ENCODE peak calls at places on chromosomes 5 and 9, in seven cellular contexts. One of them, this sample, is unnamed.
A peak's percentile ranks its signal among the peaks of the same experiment; 100 is the strongest.

GRCh38 chr5:125612356-125613149 is 810.7 kb upstream of the GRAMD2B start:
- DNase-seq in nephron progenitor cell: peak; percentile 10
- DNase-seq in A549: no peak
- DNase-seq in transverse colon: no peak
- DNase-seq in fibroblast of pulmonary artery: no peak
- DNase-seq in heart right ventricle: no peak
- DNase-seq in HCT116: no peak
- DNase-seq in this sample: no peak

GRCh38 chr5:142120247-142120935 is 11.8 kb downstream of the NDFIP1 start:
- DNase-seq in nephron progenitor cell: no peak
- DNase-seq in fibroblast of pulmonary artery: no peak
- DNase-seq in transverse colon: no peak
- DNase-seq in A549: no peak
- DNase-seq in heart right ventricle: no peak
- DNase-seq in HCT116: no peak
- DNase-seq in this sample: no peak

GRCh38 chr9:126932871-126933321 is 18.3 kb downstream of the RALGPS1 start:
- DNase-seq in HCT116: no peak
- DNase-seq in transverse colon: no peak
- DNase-seq in heart right ventricle: no peak
- DNase-seq in fibroblast of pulmonary artery: no peak
- DNase-seq in A549: no peak
- DNase-seq in nephron progenitor cell: no peak
- DNase-seq in this sample: no peak

GRCh38 chr5:125926172-125926571 is 497.0 kb upstream of the GRAMD2B start:
- DNase-seq in nephron progenitor cell: no peak
- DNase-seq in A549: no peak
- DNase-seq in transverse colon: no peak
- DNase-seq in fibroblast of pulmonary artery: no peak
- DNase-seq in HCT116: no peak
- DNase-seq in heart right ventricle: no peak
- DNase-seq in this sample: no peak

GRCh38 chr5:135578305-135578684 is 496 bp downstream of the CXCL14 start:
- DNase-seq in heart right ventricle: no peak
- DNase-seq in transverse colon: no peak
- DNase-seq in nephron progenitor cell: no peak
- DNase-seq in A549: no peak
- DNase-seq in fibroblast of pulmonary artery: no peak
- DNase-seq in HCT116: no peak
- DNase-seq in this sample: no peak

GRCh38 chr9:92611621-92612275 is 58.2 kb downstream of the IPPK start:
- DNase-seq in A549: no peak
- DNase-seq in transverse colon: no peak
- DNase-seq in heart right ventricle: no peak
- DNase-seq in nephron progenitor cell: no peak
- DNase-seq in fibroblast of pulmonary artery: no peak
- DNase-seq in HCT116: no peak
- DNase-seq in this sample: no peak

GRCh38 chr5:56909294-56910122 is at the start of gene SETD9:
- DNase-seq in heart right ventricle: peak; percentile 98
- DNase-seq in A549: peak; percentile 97
- DNase-seq in HCT116: peak; percentile 88
- DNase-seq in transverse colon: peak; percentile 99
- DNase-seq in fibroblast of pulmonary artery: peak; percentile 98
- DNase-seq in nephron progenitor cell: peak; percentile 99
- DNase-seq in this sample: peak; percentile 97

GRCh38 chr5:140011297-140011802 is 31.7 kb downstream of the NRG2 start:
- DNase-seq in heart right ventricle: peak; percentile 63
- DNase-seq in HCT116: no peak
- DNase-seq in transverse colon: no peak
- DNase-seq in fibroblast of pulmonary artery: peak; percentile 2
- DNase-seq in nephron progenitor cell: no peak
- DNase-seq in A549: peak; percentile 28
- DNase-seq in this sample: no peak

GRCh38 chr9:94806307-94806893 is 79.9 kb downstream of the AOPEP start:
- DNase-seq in nephron progenitor cell: no peak
- DNase-seq in fibroblast of pulmonary artery: peak; percentile 49
- DNase-seq in HCT116: no peak
- DNase-seq in A549: peak; percentile 90
- DNase-seq in heart right ventricle: no peak
- DNase-seq in transverse colon: no peak
- DNase-seq in this sample: no peak

GRCh38 chr5:68396722-68397121 is 181.2 kb downstream of the PIK3R1 start:
- DNase-seq in HCT116: no peak
- DNase-seq in heart right ventricle: no peak
- DNase-seq in nephron progenitor cell: no peak
- DNase-seq in transverse colon: peak; percentile 67
- DNase-seq in A549: peak; percentile 78
- DNase-seq in fibroblast of pulmonary artery: no peak
- DNase-seq in this sample: no peak

GRCh38 chr5:171614511-171614910 is 171.1 kb upstream of the SMIM23 start:
- DNase-seq in transverse colon: no peak
- DNase-seq in nephron progenitor cell: no peak
- DNase-seq in fibroblast of pulmonary artery: no peak
- DNase-seq in HCT116: no peak
- DNase-seq in A549: no peak
- DNase-seq in heart right ventricle: no peak
- DNase-seq in this sample: no peak

GRCh38 chr9:4680178-4680535 is 788 bp downstream of the CDC37L1 start:
- DNase-seq in transverse colon: no peak
- DNase-seq in A549: no peak
- DNase-seq in heart right ventricle: no peak
- DNase-seq in fibroblast of pulmonary artery: no peak
- DNase-seq in HCT116: no peak
- DNase-seq in nephron progenitor cell: no peak
- DNase-seq in this sample: no peak

GRCh38 chr5:119537704-119538103 is 85.4 kb downstream of the HSD17B4 start:
- DNase-seq in heart right ventricle: no peak
- DNase-seq in transverse colon: no peak
- DNase-seq in A549: peak; percentile 12
- DNase-seq in fibroblast of pulmonary artery: peak; percentile 67
- DNase-seq in nephron progenitor cell: no peak
- DNase-seq in HCT116: no peak
- DNase-seq in this sample: no peak

GRCh38 chr9:111474385-111474784 is 9.8 kb downstream of the ECPAS start:
- DNase-seq in heart right ventricle: no peak
- DNase-seq in fibroblast of pulmonary artery: no peak
- DNase-seq in A549: no peak
- DNase-seq in HCT116: no peak
- DNase-seq in nephron progenitor cell: no peak
- DNase-seq in transverse colon: no peak
- DNase-seq in this sample: no peak

GRCh38 chr9:37566716-37567115 is 9.5 kb downstream of the FBXO10 start:
- DNase-seq in heart right ventricle: no peak
- DNase-seq in fibroblast of pulmonary artery: no peak
- DNase-seq in transverse colon: no peak
- DNase-seq in A549: no peak
- DNase-seq in HCT116: no peak
- DNase-seq in nephron progenitor cell: no peak
- DNase-seq in this sample: no peak

GRCh38 chr5:173925449-173926071 is 37.4 kb downstream of the CPEB4 start:
- DNase-seq in nephron progenitor cell: peak; percentile 34
- DNase-seq in fibroblast of pulmonary artery: peak; percentile 69
- DNase-seq in HCT116: peak; percentile 38
- DNase-seq in transverse colon: peak; percentile 55
- DNase-seq in A549: peak; percentile 69
- DNase-seq in heart right ventricle: peak; percentile 41
- DNase-seq in this sample: no peak

GRCh38 chr5:80686757-80687156 is 32.0 kb upstream of the DHFR start:
- DNase-seq in HCT116: peak; percentile 2
- DNase-seq in transverse colon: no peak
- DNase-seq in nephron progenitor cell: no peak
- DNase-seq in heart right ventricle: no peak
- DNase-seq in A549: peak; percentile 9
- DNase-seq in fibroblast of pulmonary artery: peak; percentile 46
- DNase-seq in this sample: no peak

GRCh38 chr5:101942321-101942882 is 353.7 kb downstream of the SLCO4C1 start:
- DNase-seq in fibroblast of pulmonary artery: peak; percentile 7
- DNase-seq in nephron progenitor cell: peak; percentile 25
- DNase-seq in transverse colon: peak; percentile 12
- DNase-seq in A549: peak; percentile 45
- DNase-seq in heart right ventricle: no peak
- DNase-seq in HCT116: peak; percentile 27
- DNase-seq in this sample: no peak

GRCh38 chr5:69238760-69239251 is 4.1 kb downstream of the CDK7 start:
- DNase-seq in transverse colon: no peak
- DNase-seq in nephron progenitor cell: no peak
- DNase-seq in HCT116: peak; percentile 71
- DNase-seq in fibroblast of pulmonary artery: peak; percentile 56
- DNase-seq in A549: peak; percentile 26
- DNase-seq in heart right ventricle: no peak
- DNase-seq in this sample: no peak

GRCh38 chr5:66361070-66361469 is 217.0 kb downstream of the SREK1 start:
- DNase-seq in HCT116: no peak
- DNase-seq in A549: no peak
- DNase-seq in transverse colon: no peak
- DNase-seq in heart right ventricle: no peak
- DNase-seq in fibroblast of pulmonary artery: no peak
- DNase-seq in nephron progenitor cell: no peak
- DNase-seq in this sample: no peak

GRCh38 chr9:93096131-93096802 is at the start of gene CARD19:
- DNase-seq in A549: peak; percentile 42
- DNase-seq in fibroblast of pulmonary artery: no peak
- DNase-seq in HCT116: no peak
- DNase-seq in transverse colon: peak; percentile 78
- DNase-seq in heart right ventricle: peak; percentile 47
- DNase-seq in nephron progenitor cell: no peak
- DNase-seq in this sample: no peak

GRCh38 chr5:2848634-2849033 is 97.2 kb upstream of the IRX2 start:
- DNase-seq in HCT116: no peak
- DNase-seq in heart right ventricle: no peak
- DNase-seq in A549: no peak
- DNase-seq in transverse colon: no peak
- DNase-seq in nephron progenitor cell: no peak
- DNase-seq in fibroblast of pulmonary artery: peak; percentile 0
- DNase-seq in this sample: no peak
- TF ChIP-seq CTCF in HCT116: no peak
- TF ChIP-seq CTCF in heart right ventricle: peak; percentile 13
- TF ChIP-seq CTCF in A549: no peak
- TF ChIP-seq CTCF in transverse colon: no peak
- TF ChIP-seq CTCF in nephron progenitor cell: no peak
- TF ChIP-seq CTCF in fibroblast of pulmonary artery: no peak
- TF ChIP-seq CTCF in this sample: peak; percentile 65

GRCh38 chr9:130320697-130321080 is 55.1 kb downstream of the HMCN2 start:
- DNase-seq in heart right ventricle: peak; percentile 28
- DNase-seq in HCT116: no peak
- DNase-seq in transverse colon: peak; percentile 21
- DNase-seq in fibroblast of pulmonary artery: no peak
- DNase-seq in A549: peak; percentile 35
- DNase-seq in nephron progenitor cell: peak; percentile 51
- DNase-seq in this sample: no peak
- TF ChIP-seq CTCF in heart right ventricle: peak; percentile 41
- TF ChIP-seq CTCF in HCT116: peak; percentile 43
- TF ChIP-seq CTCF in transverse colon: no peak
- TF ChIP-seq CTCF in fibroblast of pulmonary artery: no peak
- TF ChIP-seq CTCF in A549: peak; percentile 18
- TF ChIP-seq CTCF in nephron progenitor cell: peak; percentile 23
- TF ChIP-seq CTCF in this sample: no peak

GRCh38 chr5:96093890-96094381 is 132.3 kb upstream of the ELL2 start:
- DNase-seq in nephron progenitor cell: no peak
- DNase-seq in transverse colon: no peak
- DNase-seq in heart right ventricle: no peak
- DNase-seq in fibroblast of pulmonary artery: no peak
- DNase-seq in A549: peak; percentile 68
- DNase-seq in HCT116: peak; percentile 53
- DNase-seq in this sample: no peak

GRCh38 chr5:96101358-96102089 is 139.9 kb upstream of the ELL2 start:
- DNase-seq in fibroblast of pulmonary artery: no peak
- DNase-seq in nephron progenitor cell: no peak
- DNase-seq in HCT116: no peak
- DNase-seq in heart right ventricle: no peak
- DNase-seq in A549: no peak
- DNase-seq in transverse colon: no peak
- DNase-seq in this sample: no peak

GRCh38 chr5:96094904-96095303 is 133.3 kb upstream of the ELL2 start:
- DNase-seq in A549: no peak
- DNase-seq in nephron progenitor cell: no peak
- DNase-seq in HCT116: no peak
- DNase-seq in heart right ventricle: peak; percentile 17
- DNase-seq in transverse colon: no peak
- DNase-seq in fibroblast of pulmonary artery: peak; percentile 32
- DNase-seq in this sample: no peak

GRCh38 chr5:96093340-96093739 is 131.7 kb upstream of the ELL2 start:
- DNase-seq in nephron progenitor cell: no peak
- DNase-seq in HCT116: no peak
- DNase-seq in fibroblast of pulmonary artery: no peak
- DNase-seq in transverse colon: no peak
- DNase-seq in A549: no peak
- DNase-seq in heart right ventricle: no peak
- DNase-seq in this sample: no peak

DNA sequence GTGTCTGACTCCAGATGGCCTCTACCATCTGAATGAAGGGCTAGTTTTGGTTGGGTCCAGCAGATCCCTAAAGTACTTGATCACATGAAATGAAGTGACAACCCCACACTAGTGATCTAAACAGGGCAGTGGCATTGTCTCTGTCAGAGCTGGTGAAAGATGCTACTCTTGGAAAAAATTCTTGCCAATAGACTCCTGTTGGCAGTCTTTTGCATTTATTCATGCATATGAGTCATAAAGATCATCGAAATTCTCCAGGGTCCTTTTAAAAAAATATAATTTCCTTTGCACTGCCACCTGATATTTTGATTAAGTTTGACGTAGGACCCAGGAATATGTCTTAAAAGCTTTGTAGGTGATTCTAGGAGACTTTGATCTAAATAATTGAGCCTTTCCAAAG is 135.1 kb upstream of the ELL2 start:
- DNase-seq in A549: no peak
- DNase-seq in nephron progenitor cell: no peak
- DNase-seq in fibroblast of pulmonary artery: no peak
- DNase-seq in HCT116: no peak
- DNase-seq in heart right ventricle: no peak
- DNase-seq in transverse colon: no peak
- DNase-seq in this sample: no peak
- TF ChIP-seq CTCF in A549: no peak
- TF ChIP-seq CTCF in nephron progenitor cell: no peak
- TF ChIP-seq CTCF in fibroblast of pulmonary artery: no peak
- TF ChIP-seq CTCF in HCT116: no peak
- TF ChIP-seq CTCF in heart right ventricle: no peak
- TF ChIP-seq CTCF in transverse colon: no peak
- TF ChIP-seq CTCF in this sample: no peak

DNA sequence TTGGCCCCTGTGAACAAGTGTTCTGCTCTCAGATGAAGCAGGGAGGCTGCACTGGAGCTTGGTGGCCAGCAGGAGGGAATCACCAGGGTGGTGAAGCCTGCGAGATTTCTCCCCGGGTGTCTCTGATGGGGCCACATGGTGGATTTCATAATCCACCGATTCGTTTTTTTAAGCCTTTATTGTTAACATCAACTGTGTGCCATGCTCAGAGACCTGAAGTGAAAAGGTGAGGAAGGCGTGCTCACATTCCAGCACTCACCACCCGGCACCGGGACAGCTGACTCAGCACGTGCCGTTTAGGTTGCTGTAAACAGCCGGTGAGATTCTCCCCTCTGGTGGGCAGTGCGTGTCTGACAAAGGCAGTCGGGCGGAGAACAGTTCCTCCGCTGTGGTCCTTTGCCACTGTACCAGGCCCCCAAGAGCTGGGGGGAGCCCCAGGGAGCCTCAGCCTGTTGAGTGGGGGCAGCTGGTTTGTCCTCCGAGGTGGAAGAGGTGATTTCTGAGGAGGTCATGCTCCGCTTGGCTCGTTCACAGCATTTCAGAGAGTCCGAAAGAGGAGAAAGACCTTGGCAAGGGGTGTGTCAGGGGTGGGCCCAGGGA is 12.7 kb upstream of the AHRR start:
- DNase-seq in transverse colon: no peak
- DNase-seq in HCT116: no peak
- DNase-seq in nephron progenitor cell: peak; percentile 34
- DNase-seq in heart right ventricle: no peak
- DNase-seq in A549: no peak
- DNase-seq in fibroblast of pulmonary artery: peak; percentile 58
- DNase-seq in this sample: peak; percentile 51
- TF ChIP-seq CTCF in transverse colon: no peak
- TF ChIP-seq CTCF in HCT116: peak; percentile 38
- TF ChIP-seq CTCF in nephron progenitor cell: peak; percentile 36
- TF ChIP-seq CTCF in heart right ventricle: no peak
- TF ChIP-seq CTCF in A549: no peak
- TF ChIP-seq CTCF in fibroblast of pulmonary artery: peak; percentile 43
- TF ChIP-seq CTCF in this sample: peak; percentile 57